ENCODE peak calls at places on chromosome 5, in four cellular contexts. T is fibroblast of mammary gland, P is fibroblast of lung, Q is suprapubic skin. U is an unnamed sample.

GRCh38 chr5:25064306-25064705 is 419.5 kb upstream of the CDH10 start:
- DNase-seq in T (no peak), P (no peak), Q (no peak), U (no peak)

GRCh38 chr5:60978968-60979367 is 34.0 kb downstream of the NDUFAF2 start:
- DNase-seq in T (no peak), P (no peak), Q (no peak), U (no peak)

GRCh38 chr5:91224969-91225368 is 158.1 kb downstream of the ARRDC3 start:
- DNase-seq in T (no peak), P (peak), Q (no peak), U (no peak)

GRCh38 chr5:57172466-57172961 is 1.3 kb upstream of the GPBP1 start:
- DNase-seq in T (no peak), P (peak), Q (no peak), U (no peak)

GRCh38 chr5:13359326-13359725 is 585.2 kb downstream of the DNAH5 start:
- DNase-seq in T (peak), P (peak), Q (no peak), U (no peak)

GRCh38 chr5:146084376-146084775 is 21.0 kb downstream of the PLAC8L1 start:
- DNase-seq in T (no peak), P (no peak), Q (no peak), U (no peak)

GRCh38 chr5:132080595-132080994 is 7.0 kb downstream of the CSF2 start:
- DNase-seq in T (no peak), P (no peak), Q (no peak), U (no peak)

GRCh38 chr5:7363067-7363677 is 32.8 kb upstream of the ADCY2 start:
- DNase-seq in T (no peak), P (no peak), Q (no peak), U (no peak)

GRCh38 chr5:168579206-168579986 is at the start of gene PANK3:
- DNase-seq in T (peak), P (peak), Q (peak), U (peak)

GRCh38 chr5:168831438-168831837 is 252.3 kb upstream of the PANK3 start:
- DNase-seq in T (no peak), P (no peak), Q (no peak), U (no peak)

GRCh38 chr5:32690153-32690552 is 21.0 kb upstream of the NPR3 start:
- DNase-seq in T (peak), P (no peak), Q (no peak), U (no peak)

GRCh38 chr5:93588586-93589347 is 5.7 kb downstream of the NR2F1 start:
- DNase-seq in T (no peak), P (peak), Q (no peak), U (no peak)

GRCh38 chr5:160419458-160420330 is 813 bp upstream of the SLU7 start:
- DNase-seq in T (no peak), P (no peak), Q (no peak), U (no peak)

GRCh38 chr5:150186796-150187356 is 3.0 kb upstream of the SLC6A7 start:
- DNase-seq in T (no peak), P (no peak), Q (no peak), U (no peak)

GRCh38 chr5:125695994-125696679 is 727.1 kb upstream of the GRAMD2B start:
- DNase-seq in T (peak), P (peak), Q (no peak), U (peak)

GRCh38 chr5:72947523-72947922 is 8.3 kb upstream of the FCHO2 start:
- DNase-seq in T (no peak), P (no peak), Q (no peak), U (no peak)

GRCh38 chr5:72658767-72659540 is 151.7 kb upstream of the ZNF366 start:
- DNase-seq in T (peak), P (peak), Q (no peak), U (no peak)

GRCh38 chr5:145557345-145557744 is 277.8 kb downstream of the PRELID2 start:
- DNase-seq in T (no peak), P (peak), Q (no peak), U (no peak)

GRCh38 chr5:126139773-126140172 is 283.4 kb upstream of the GRAMD2B start:
- DNase-seq in T (peak), P (peak), Q (no peak), U (no peak)

GRCh38 chr5:37247496-37247895 is 1.7 kb downstream of the CPLANE1 start:
- DNase-seq in T (no peak), P (no peak), Q (no peak), U (no peak)

GRCh38 chr5:10542151-10542550 is 21.7 kb upstream of the ANKRD33B start:
- DNase-seq in T (no peak), P (peak), Q (no peak), U (no peak)

GRCh38 chr5:131406997-131407638 is 143.3 kb downstream of the CDC42SE2 start:
- DNase-seq in T (no peak), P (no peak), Q (no peak), U (no peak)

GRCh38 chr5:74103131-74104023 is 477.4 kb downstream of the ARHGEF28 start:
- DNase-seq in T (no peak), P (no peak), Q (no peak), U (no peak)

GRCh38 chr5:143229896-143230675 is 173.4 kb downstream of the NR3C1 start:
- DNase-seq in T (peak), P (no peak), Q (no peak), U (no peak)

GRCh38 chr5:176653986-176654385 is 6.7 kb downstream of the TSPAN17 start:
- DNase-seq in T (no peak), P (no peak), Q (no peak), U (no peak)

GRCh38 chr5:129591508-129592160 is 131.5 kb downstream of the ADAMTS19 start:
- DNase-seq in T (peak), P (no peak), Q (no peak), U (no peak)

GRCh38 chr5:57207681-57208080 is 33.8 kb downstream of the GPBP1 start:
- DNase-seq in T (no peak), P (no peak), Q (no peak), U (no peak)

GRCh38 chr5:64298586-64298985 is 132.9 kb downstream of the RNF180 start:
- DNase-seq in T (no peak), P (no peak), Q (no peak), U (no peak)

DNA sequence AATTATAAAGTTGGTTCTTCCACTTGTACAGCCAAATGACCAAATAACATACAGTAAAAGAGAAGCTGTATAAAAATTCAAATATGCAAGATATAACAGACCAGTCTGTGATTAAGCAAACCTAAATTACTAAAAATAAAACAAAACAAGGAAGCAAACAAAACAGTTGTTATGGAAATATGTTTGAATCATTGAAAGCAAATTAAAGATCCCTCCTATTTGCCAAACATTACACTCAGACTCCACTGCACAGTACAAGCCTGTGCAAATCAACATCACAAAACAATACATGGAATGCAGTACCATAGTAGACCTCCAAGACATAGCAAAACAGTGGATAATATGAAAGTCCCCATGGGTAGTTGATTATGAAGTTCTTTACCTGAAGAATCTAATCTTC is 288.1 kb upstream of the PTGER4 start:
- DNase-seq in T (no peak), P (no peak), Q (no peak), U (no peak)
- TF ChIP-seq CTCF in T (no peak), P (no peak), Q (no peak), U (no peak)

GRCh38 chr5:97906135-97906534 is 723.1 kb upstream of the RIOK2 start:
- DNase-seq in T (no peak), P (no peak), Q (no peak), U (no peak)
- TF ChIP-seq CTCF in T (no peak), P (no peak), Q (no peak), U (no peak)

DNA sequence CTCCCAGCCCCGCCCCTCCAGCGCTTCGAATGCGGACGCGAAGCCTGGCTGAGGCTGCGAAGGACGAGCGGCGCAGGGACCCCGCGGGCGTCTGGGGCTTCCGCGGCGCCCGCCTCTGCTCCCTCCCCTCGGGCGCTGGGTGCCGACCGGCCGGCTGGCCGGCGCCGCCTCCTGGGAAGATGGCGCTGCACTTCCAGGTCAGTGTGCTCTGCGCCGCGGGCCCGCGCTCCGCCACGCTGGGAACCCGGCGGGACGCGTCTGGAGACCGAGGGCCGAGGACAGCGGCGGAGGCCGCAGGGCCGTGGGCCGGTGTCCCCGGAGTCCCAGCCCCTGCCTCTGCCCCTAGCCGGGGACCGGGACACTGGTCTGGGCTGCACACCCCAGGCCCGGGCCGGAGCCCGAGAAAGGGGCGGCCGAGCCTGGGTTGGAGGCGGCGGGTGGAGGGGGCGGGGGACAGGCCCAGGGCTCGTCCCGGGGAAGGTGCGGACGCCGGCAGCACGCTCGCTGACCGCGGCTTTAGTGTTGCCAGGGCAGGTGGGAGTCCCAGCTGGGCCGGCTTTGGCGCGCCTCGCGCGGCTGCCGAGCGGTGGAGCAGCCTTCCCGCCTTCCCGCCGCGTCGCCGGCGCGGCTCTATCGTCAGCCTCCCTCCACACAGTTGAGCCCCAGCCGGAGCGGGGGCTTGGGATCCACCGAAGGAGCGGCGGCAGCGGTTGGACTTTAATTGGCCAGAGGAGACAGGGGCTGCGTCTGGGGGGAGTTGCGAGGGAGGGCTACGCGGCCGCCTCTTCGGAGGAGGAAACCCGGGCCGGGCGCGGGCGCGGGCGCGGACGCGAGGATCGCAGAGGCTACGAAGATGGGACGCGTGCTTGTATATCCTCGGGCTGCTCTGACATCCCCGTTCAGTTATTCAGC is at the start of gene RANBP17:
- DNase-seq in T (peak), P (peak), Q (no peak), U (no peak)
- TF ChIP-seq CTCF in T (no peak), P (no peak), Q (no peak), U (no peak)

GRCh38 chr5:52786937-52787599 is 648 bp upstream of the ITGA1 start:
- DNase-seq in T (peak), P (no peak), Q (no peak), U (no peak)
- TF ChIP-seq CTCF in T (peak), P (peak), Q (no peak), U (peak)

DNA sequence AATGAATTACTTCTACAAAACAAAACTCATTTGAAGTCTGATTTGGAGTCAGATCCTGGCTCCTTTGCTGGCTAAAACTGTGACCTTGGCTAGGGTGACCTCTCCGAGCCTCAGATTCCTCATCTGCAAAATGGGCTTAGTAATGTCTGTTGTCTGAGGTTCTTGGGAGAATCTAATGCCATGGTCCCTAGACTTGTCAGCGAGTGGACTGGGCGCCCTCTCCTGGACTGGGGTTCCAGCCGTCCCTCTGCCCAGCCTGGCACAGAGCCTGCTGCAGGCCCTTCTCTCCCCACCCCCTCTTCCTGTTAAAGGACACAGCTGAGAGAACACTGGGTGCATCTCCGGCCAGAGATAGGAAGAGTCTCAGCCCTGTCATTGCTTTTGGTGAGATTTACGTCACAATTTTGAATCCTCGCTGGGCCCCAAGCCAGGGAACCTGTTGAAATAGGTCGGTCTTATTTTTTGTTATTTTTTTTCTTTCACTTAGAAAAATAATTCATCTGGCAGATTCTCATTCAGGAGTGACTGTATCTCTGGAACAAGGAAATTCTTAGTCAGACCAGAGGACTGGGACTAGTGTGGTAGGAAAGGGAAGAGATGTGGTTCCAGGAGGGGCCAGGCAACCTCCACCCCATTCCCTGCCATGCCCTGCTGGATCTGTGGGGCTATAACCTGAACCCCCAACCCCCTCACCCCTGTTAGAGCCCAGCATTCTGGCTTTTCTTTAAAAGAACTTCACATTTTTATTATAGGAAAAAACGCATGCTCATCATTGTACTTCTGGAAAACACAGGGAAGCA is 48.2 kb upstream of the RPL26L1 start:
- DNase-seq in T (peak), P (peak), Q (peak), U (no peak)
- TF ChIP-seq CTCF in T (peak), P (peak), Q (no peak), U (peak)

GRCh38 chr5:151742870-151743294 is 15.5 kb downstream of the ATOX1 start:
- DNase-seq in T (peak), P (peak), Q (peak), U (no peak)
- TF ChIP-seq CTCF in T (peak), P (peak), Q (peak), U (peak)

DNA sequence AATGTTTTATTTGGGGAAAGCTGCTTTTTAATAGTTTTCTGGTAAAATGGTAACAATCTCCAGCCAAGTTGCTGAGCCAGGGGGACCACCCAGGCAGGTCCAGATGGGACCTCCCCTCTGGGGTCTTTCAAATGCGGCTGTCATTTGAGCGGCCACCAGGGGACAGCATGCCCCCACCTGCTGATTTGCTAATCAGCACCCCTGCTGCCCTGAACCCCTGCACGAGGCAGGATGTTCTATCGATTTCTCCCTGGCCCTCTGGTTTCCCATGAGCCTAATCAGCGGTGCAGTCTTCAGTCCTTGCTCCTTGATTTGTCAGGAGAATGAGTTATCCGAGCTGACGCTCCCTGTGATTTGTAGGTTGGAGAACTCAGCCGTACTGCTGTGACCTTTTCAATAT is 247.0 kb downstream of the FSTL4 start:
- DNase-seq in T (no peak), P (no peak), Q (no peak), U (no peak)
- TF ChIP-seq CTCF in T (peak), P (peak), Q (no peak), U (no peak)

GRCh38 chr5:59496524-59497134 is 396.9 kb downstream of the PDE4D start:
- DNase-seq in T (peak), P (no peak), Q (no peak), U (no peak)
- TF ChIP-seq CTCF in T (peak), P (peak), Q (no peak), U (peak)